ENCODE peak calls at places on chromosome 13, in eight cellular contexts. D, T, A, M, V, X, O and W are unnamed samples.
A peak's percentile ranks its signal among the peaks of the same experiment; 100 is the strongest.

GRCh38 chr13:35720690-35721554 is 244.4 kb upstream of the MAB21L1 start:
- DNase-seq in A (peak; percentile 47), V (peak; percentile 31), X (peak; percentile 60), D (peak; percentile 75), O (peak; percentile 89), T (peak; percentile 13), M (no peak), W (peak; percentile 84)

GRCh38 chr13:22828081-22828480 is 352.7 kb upstream of the SGCG start:
- DNase-seq in O (no peak), M (no peak), V (no peak), T (no peak), D (no peak), X (no peak), A (no peak), W (no peak)

GRCh38 chr13:77338961-77339401 is 12.1 kb upstream of the MYCBP2 start:
- DNase-seq in X (no peak), O (no peak), D (no peak), T (no peak), M (no peak), V (no peak), A (no peak), W (no peak)

GRCh38 chr13:57286511-57287098 is 119.6 kb downstream of the PRR20E start:
- DNase-seq in V (no peak), A (no peak), D (no peak), T (no peak), M (no peak), X (no peak), O (peak; percentile 1), W (no peak)

GRCh38 chr13:57632276-57633140 is 964 bp downstream of the PCDH17 start:
- DNase-seq in O (peak; percentile 54), A (peak; percentile 39), V (no peak), T (no peak), D (no peak), X (no peak), M (no peak), W (peak; percentile 65)

GRCh38 chr13:24161010-24161775 is 673 bp downstream of the SPATA13 start:
- DNase-seq in M (no peak), V (peak; percentile 55), O (peak; percentile 65), A (peak; percentile 19), X (no peak), D (peak; percentile 7), T (no peak), W (peak; percentile 52)

GRCh38 chr13:46577656-46578589 is 25.0 kb downstream of the LRCH1 start:
- DNase-seq in V (no peak), M (no peak), O (no peak), A (no peak), D (no peak), T (no peak), X (no peak), W (no peak)

GRCh38 chr13:100788540-100788939 is 113.9 kb upstream of the TMTC4 start:
- DNase-seq in M (no peak), O (no peak), T (no peak), X (no peak), A (no peak), V (no peak), D (no peak), W (no peak)

GRCh38 chr13:30679483-30680330 is 55.6 kb upstream of the ALOX5AP start:
- DNase-seq in D (no peak), O (peak; percentile 68), V (peak; percentile 20), A (peak; percentile 58), M (no peak), T (no peak), X (no peak), W (peak; percentile 67)

GRCh38 chr13:18991054-18991453 is 190.6 kb downstream of the TUBA3C start:
- DNase-seq in A (no peak), D (no peak), T (no peak), V (no peak), O (no peak), X (no peak), M (no peak), W (no peak)

GRCh38 chr13:106063591-106064308 is 471.7 kb downstream of the EFNB2 start:
- DNase-seq in M (no peak), T (no peak), X (no peak), O (no peak), A (no peak), D (no peak), V (no peak), W (no peak)

GRCh38 chr13:21557995-21558394 is 46.0 kb downstream of the MICU2 start:
- DNase-seq in T (peak; percentile 16), D (peak; percentile 9), A (peak; percentile 7), X (peak; percentile 10), M (no peak), O (peak; percentile 9), V (peak; percentile 25), W (peak; percentile 75)

GRCh38 chr13:49220035-49220855 is at the start of gene MLNR:
- DNase-seq in A (peak; percentile 14), M (no peak), X (no peak), D (peak; percentile 42), T (no peak), O (peak; percentile 86), V (peak; percentile 39), W (peak; percentile 76)

GRCh38 chr13:54513254-54513653 is 1484.6 kb downstream of the OLFM4 start:
- DNase-seq in D (no peak), M (no peak), T (no peak), V (no peak), O (no peak), X (no peak), A (no peak), W (no peak)

GRCh38 chr13:45542391-45542790 is 73.1 kb downstream of the ERICH6B start:
- DNase-seq in V (no peak), X (no peak), D (no peak), O (no peak), T (no peak), A (no peak), M (no peak), W (no peak)
- H3K4me2 ChIP-seq in V (no peak overlapping the region), X (no peak overlapping the region), D (no peak overlapping the region), O (no peak overlapping the region), T (no peak overlapping the region), A (no peak overlapping the region), M (no peak overlapping the region), W (no peak overlapping the region)

GRCh38 chr13:41577437-41577836 is 120.1 kb downstream of the RGCC start:
- DNase-seq in X (no peak), A (no peak), V (no peak), T (no peak), M (no peak), D (no peak), O (no peak), W (no peak)
- TF ChIP-seq POLR2AphosphoS5 in X (no peak), A (no peak), V (no peak), T (no peak), M (no peak), D (no peak), O (no peak), W (no peak)

DNA sequence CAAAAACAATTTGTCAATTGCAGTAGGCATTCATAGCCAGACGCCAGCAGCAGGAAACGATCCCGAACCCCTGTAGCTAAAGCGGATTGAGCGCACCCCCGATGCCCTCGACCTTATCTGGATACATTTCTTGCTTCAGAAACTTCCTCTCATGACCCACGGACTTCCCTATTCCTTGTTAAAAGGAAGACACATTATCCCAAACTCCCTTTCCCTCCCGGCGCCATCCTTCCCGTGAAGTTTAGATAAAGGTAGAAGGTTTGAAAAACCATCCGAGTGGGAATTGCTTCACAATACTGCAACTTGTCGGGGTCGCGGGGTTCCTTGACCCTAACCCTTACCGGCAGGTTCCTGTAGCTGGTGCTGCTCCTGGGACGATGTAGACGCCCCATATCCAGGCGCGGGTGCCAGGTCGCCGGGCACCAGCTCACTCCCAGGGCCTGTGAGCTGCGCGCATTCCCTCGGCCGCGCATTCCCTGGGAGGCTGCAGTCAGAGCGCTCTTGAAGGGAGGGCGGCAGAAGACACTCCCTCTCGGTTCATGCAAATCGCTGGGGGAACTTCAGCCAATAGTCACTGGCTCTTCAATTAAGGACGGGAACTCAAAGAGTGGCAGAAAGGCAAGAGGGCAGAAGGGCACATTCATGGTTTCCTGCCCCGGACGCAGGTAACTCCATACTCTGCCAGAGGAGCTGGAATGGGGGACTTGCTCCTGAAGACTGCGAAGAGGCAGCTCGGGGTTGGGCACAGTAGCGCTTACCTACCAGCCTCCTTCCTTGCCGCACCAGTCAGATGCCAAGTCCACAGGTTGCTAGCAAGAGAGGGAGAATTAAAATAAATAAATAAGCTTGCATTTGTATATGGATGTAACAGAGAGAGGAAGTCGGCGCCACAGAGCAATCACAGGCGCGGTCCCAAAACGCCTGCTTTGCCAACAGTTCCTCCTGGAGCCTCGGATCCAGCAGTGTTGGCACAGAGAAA is 674 bp downstream of the PCDH20 start:
- DNase-seq in M (no peak), V (peak; percentile 26), X (peak; percentile 83), O (peak; percentile 80), A (peak; percentile 4), T (no peak), D (no peak), W (peak; percentile 93)
- H3K4me3 ChIP-seq in M (no peak overlapping the region), V (no peak overlapping the region), X (peak overlapping the region; percentile 73), O (peak overlapping the region; percentile 48), A (peak overlapping the region; percentile 55), T (no peak overlapping the region), D (no peak overlapping the region), W (peak overlapping the region; percentile 69)

DNA sequence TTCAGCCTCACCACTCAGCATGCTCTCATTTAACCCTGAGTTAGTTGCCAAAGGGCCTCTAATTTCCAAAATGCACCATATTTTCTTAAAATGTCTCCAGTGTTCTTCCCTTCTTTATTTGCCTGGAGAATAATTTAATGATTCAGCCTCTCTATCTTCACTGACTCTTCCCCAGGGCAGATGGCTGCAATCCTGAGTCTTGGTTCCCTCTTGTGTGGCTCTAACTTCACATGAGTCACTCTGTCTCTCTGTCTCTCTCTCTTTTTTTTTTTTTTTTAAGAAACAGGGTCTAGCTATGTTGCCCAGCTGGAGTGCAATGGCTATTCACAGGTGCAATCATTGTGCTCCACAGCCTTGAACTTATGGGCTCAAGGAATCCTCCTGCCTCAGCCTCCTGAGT is 251.4 kb downstream of the VWA8 start:
- DNase-seq in V (no peak), D (no peak), M (no peak), A (no peak), O (no peak), X (no peak), T (no peak), W (no peak)
- H3K4me2 ChIP-seq in V (no peak overlapping the region), D (no peak overlapping the region), M (no peak overlapping the region), A (no peak overlapping the region), O (no peak overlapping the region), X (no peak overlapping the region), T (no peak overlapping the region), W (peak overlapping the region; percentile 6)

GRCh38 chr13:25292301-25292700 is 5.0 kb upstream of the MTMR6 start:
- DNase-seq in T (no peak), A (no peak), V (no peak), D (peak; percentile 20), X (no peak), O (peak; percentile 30), M (no peak), W (peak; percentile 57)
- TF ChIP-seq POLR2AphosphoS5 in T (no peak), A (no peak), V (no peak), D (no peak), X (no peak), O (no peak), M (no peak), W (no peak)

GRCh38 chr13:97226013-97226412 is 3.9 kb downstream of the MBNL2 start:
- DNase-seq in V (no peak), M (no peak), O (no peak), D (no peak), T (no peak), X (no peak), A (no peak), W (no peak)
- H3K4me3 ChIP-seq in V (peak overlapping the region; percentile 78), M (peak overlapping the region; percentile 70), O (peak overlapping the region; percentile 75), D (peak overlapping the region; percentile 63), T (no peak overlapping the region), X (no peak overlapping the region), A (peak overlapping the region; percentile 100), W (no peak overlapping the region)

GRCh38 chr13:94112227-94112626 is 367.3 kb downstream of the DCT start:
- DNase-seq in M (no peak), A (no peak), O (no peak), V (peak; percentile 28), D (no peak), T (no peak), X (no peak), W (no peak)
- H3K4me2 ChIP-seq in M (no peak overlapping the region), A (no peak overlapping the region), O (no peak overlapping the region), V (no peak overlapping the region), D (no peak overlapping the region), T (no peak overlapping the region), X (no peak overlapping the region), W (no peak overlapping the region)